ENCODE peak calls at places on chromosome 15, in four cellular contexts. T is cardiac muscle cell; P is CD8-positive, alpha-beta memory T cell; G is A549. J is an unnamed sample. For H3K9me3, the result is how much of the 10 kb centered on the place peaks cover.

GRCh38 chr15:80490431-80490990 is 86.3 kb downstream of the ARNT2 start:
- DNase-seq in T (no peak), P (no peak), G (no peak), J (no peak)

GRCh38 chr15:68997930-68998777 is 16.3 kb upstream of the NOX5 start:
- DNase-seq in P (no peak), G (no peak), T (no peak), J (no peak)

GRCh38 chr15:25882466-25882865 is 19.3 kb upstream of the ATP10A start:
- DNase-seq in T (no peak), P (no peak), G (no peak), J (no peak)

GRCh38 chr15:60905587-60905986 is 323.5 kb downstream of the RORA start:
- DNase-seq in T (no peak), G (no peak), P (no peak), J (peak)

GRCh38 chr15:101451192-101451799 is 38.2 kb downstream of the PCSK6 start:
- DNase-seq in P (no peak), G (no peak), T (peak), J (no peak)

GRCh38 chr15:78538358-78538757 is 1.9 kb upstream of the PSMA4 start:
- DNase-seq in P (no peak), T (no peak), G (no peak), J (no peak)

GRCh38 chr15:63054985-63055384 is 12.4 kb downstream of the TPM1 start:
- DNase-seq in T (no peak), G (peak), P (no peak), J (no peak)

GRCh38 chr15:84949043-84949442 is 32.6 kb upstream of the PDE8A start:
- DNase-seq in T (no peak), G (no peak), P (no peak), J (no peak)

GRCh38 chr15:72237286-72238224 is 6.6 kb upstream of the PKM start:
- DNase-seq in T (peak), P (no peak), G (peak), J (peak)

GRCh38 chr15:95019907-95020306 is 788.5 kb downstream of the MCTP2 start:
- DNase-seq in P (no peak), T (no peak), G (no peak), J (no peak)

GRCh38 chr15:69132935-69133861 is 27.2 kb upstream of the GLCE start:
- DNase-seq in G (peak), P (no peak), T (no peak), J (no peak)

GRCh38 chr15:93413745-93414144 is 324.7 kb upstream of the RGMA start:
- DNase-seq in T (no peak), P (no peak), G (no peak), J (no peak)

DNA sequence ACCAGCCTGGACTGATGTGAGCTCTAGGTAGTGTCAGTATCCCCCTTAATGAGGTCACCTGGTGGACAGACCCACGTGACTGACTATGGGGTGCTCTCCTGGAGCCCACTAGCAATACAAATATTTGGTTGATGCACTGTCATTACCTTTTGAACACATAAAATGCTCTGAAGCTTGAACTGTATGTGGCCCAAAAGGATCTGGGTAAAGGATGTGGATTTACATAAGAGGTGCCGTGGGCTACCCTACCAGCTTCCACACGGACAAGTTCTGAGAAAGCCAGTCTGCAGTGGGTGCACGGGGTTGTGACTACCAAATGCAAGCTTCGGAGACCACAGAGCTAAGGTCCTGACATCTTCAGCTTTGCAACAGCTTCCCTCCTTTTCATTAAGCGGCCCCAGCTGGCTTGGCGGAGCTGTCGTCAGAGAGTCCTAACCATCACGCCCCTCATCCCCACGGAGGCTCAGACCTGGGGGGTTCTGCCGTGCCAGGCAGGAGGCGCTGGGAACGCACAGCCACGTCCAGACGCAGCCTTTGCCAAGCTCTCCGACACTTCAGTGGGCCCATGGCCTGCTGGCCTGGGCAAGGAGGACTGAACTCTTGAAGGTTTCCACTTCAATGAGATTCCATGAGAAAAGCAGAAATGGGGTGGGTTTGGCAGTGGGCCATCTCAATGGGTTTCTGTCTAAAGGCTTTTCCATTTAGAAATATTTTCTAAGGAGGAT is 228.3 kb downstream of the ADAMTS17 start:
- DNase-seq in P (no peak), T (no peak), G (no peak), J (no peak)
- H3K27ac ChIP-seq in P (no peak), T (peak), G (no peak), J (no peak)

GRCh38 chr15:39312984-39313383 is 267.9 kb upstream of the THBS1 start:
- DNase-seq in G (peak), P (no peak), T (peak), J (no peak)
- H3K4me3 ChIP-seq in G (no peak), P (no peak), T (no peak), J (no peak)

GRCh38 chr15:99582508-99582960 is 16.8 kb downstream of the MEF2A start:
- DNase-seq in G (no peak), P (no peak), T (no peak), J (no peak)
- H3K9me3 ChIP-seq in G (under half), P (under half), T (under half), J (under half)

GRCh38 chr15:86162676-86163075 is 83.0 kb downstream of the AGBL1 start:
- DNase-seq in G (no peak), T (no peak), P (no peak), J (no peak)
- H3K27ac ChIP-seq in G (no peak), T (no peak), P (no peak), J (no peak)

DNA sequence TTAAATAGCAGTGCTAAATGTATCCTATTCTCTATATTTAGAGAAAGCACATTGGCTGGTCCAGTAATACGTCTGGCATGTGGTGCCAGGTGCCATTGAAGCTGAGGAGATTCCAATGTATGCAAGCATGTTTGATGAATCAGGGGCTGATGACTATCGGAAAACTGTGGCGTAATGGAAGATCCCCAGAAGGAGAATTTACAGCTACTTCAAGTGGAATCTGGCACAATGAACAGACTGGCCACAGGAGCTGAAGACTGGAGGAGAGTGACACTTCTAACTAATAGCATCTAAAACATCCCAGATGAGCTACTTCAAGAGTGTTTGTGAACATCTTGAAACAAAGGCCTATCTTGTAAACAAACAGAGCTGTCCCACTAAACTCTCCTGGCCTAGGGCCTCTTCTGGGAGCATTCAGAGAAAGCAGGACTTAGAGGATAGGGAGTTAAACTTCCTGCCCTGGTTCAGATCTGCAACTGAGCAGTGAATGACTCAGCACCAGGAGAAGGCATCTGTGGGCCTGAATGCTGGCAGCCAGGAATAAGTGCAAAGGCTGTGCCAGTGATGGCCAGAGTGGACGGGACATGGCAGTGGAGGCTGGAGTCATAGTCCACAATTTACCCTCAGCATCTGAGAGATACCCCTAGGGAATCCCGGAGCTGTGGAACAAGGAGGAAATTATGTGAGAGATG is 15.3 kb upstream of the ACTC1 start:
- DNase-seq in T (peak), P (no peak), G (peak), J (no peak)
- H3K4me3 ChIP-seq in T (no peak), P (no peak), G (no peak), J (no peak)

GRCh38 chr15:20367093-20367492 is 174.5 kb downstream of the GOLGA6L6 start:
- DNase-seq in T (no peak), P (no peak), G (no peak), J (no peak)
- H3K9me3 ChIP-seq in T (under half), P (under half), G (under half), J (under half)

GRCh38 chr15:87387681-87388240 is 868.8 kb downstream of the NTRK3 start:
- DNase-seq in G (no peak), P (no peak), T (no peak), J (no peak)
- H3K27ac ChIP-seq in G (no peak), P (no peak), T (no peak), J (no peak)

GRCh38 chr15:48577495-48577894 is 68.0 kb downstream of the FBN1 start:
- DNase-seq in G (no peak), T (no peak), P (no peak), J (no peak)
- H3K4me3 ChIP-seq in G (no peak), T (no peak), P (no peak), J (no peak)

GRCh38 chr15:74696808-74697207 is 984 bp upstream of the EDC3 start:
- DNase-seq in T (no peak), P (no peak), G (no peak), J (no peak)
- H3K9me3 ChIP-seq in T (under half), P (under half), G (under half), J (under half)

GRCh38 chr15:22887157-22887951 is 48.9 kb downstream of the NIPA2 start:
- DNase-seq in T (peak), G (no peak), P (no peak), J (no peak)

GRCh38 chr15:22881739-22882440 is 43.4 kb downstream of the NIPA2 start:
- DNase-seq in P (no peak), T (no peak), G (no peak), J (no peak)

GRCh38 chr15:22883196-22883595 is 44.7 kb downstream of the NIPA2 start:
- DNase-seq in G (no peak), T (no peak), P (no peak), J (no peak)

GRCh38 chr15:22885105-22885504 is 46.6 kb downstream of the NIPA2 start:
- DNase-seq in P (no peak), G (no peak), T (no peak), J (no peak)

DNA sequence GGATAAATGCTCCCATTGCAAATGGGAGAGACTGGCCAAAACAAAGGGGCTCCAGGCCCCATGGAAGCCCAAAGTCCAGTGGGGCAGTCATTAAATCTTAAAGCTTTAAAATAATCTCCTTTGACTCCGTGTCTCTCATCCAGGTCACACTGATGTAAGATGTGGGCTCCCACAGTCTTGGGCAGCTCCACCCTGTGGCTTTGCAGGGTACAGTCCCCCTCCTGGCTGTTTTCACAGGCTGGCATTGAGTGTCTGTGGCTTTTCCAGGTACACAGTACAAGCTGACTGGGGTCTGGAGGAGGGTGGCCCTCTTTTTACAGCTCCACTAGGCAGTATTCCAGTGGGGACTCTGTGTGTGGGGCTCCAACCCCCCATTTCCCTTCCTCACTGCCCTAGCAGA is 45.9 kb downstream of the NIPA2 start:
- DNase-seq in G (no peak), P (no peak), T (no peak), J (no peak)
- H3K27ac ChIP-seq in G (no peak), P (no peak), T (no peak), J (no peak)